ENCODE peak calls at places on chromosomes 3 and 15, in ten cellular contexts. F, D, P, A, C, Q, W, T, M and B are unnamed samples.

GRCh38 chr3:56421205-56421604 is 47.1 kb downstream of the ERC2 start:
- DNase-seq in M (peak), P (no peak), D (no peak), C (no peak), T (no peak), Q (no peak), A (no peak), F (no peak), W (peak), B (no peak)

GRCh38 chr3:123329636-123330340 is 119.1 kb downstream of the ADCY5 start:
- DNase-seq in P (peak), C (no peak), A (no peak), T (no peak), Q (no peak), W (no peak), M (no peak), D (no peak), F (no peak), B (no peak)

GRCh38 chr3:138781012-138781470 is 53.7 kb downstream of the PIK3CB start:
- DNase-seq in T (no peak), P (no peak), D (peak), Q (no peak), C (no peak), A (no peak), W (no peak), F (no peak), M (no peak), B (peak)

GRCh38 chr15:63915209-63915887 is 81.6 kb upstream of the HERC1 start:
- DNase-seq in A (no peak), W (no peak), Q (no peak), F (no peak), C (no peak), P (no peak), M (no peak), D (no peak), T (no peak), B (no peak)

GRCh38 chr3:54564374-54564925 is 363.4 kb downstream of the LRTM1 start:
- DNase-seq in P (no peak), W (no peak), A (no peak), T (no peak), C (no peak), F (no peak), D (no peak), M (no peak), Q (no peak), B (no peak)

GRCh38 chr3:42590989-42591756 is 513 bp downstream of the SS18L2 start:
- DNase-seq in W (no peak), Q (peak), M (no peak), D (peak), A (no peak), F (no peak), C (no peak), T (no peak), P (no peak), B (peak)

GRCh38 chr3:9500108-9501050 is 53.2 kb downstream of the LHFPL4 start:
- DNase-seq in T (no peak), F (no peak), C (no peak), Q (peak), W (peak), D (peak), M (peak), P (peak), A (peak), B (peak)

GRCh38 chr3:89682556-89682955 is 575.1 kb downstream of the EPHA3 start:
- DNase-seq in F (no peak), M (no peak), D (peak), C (no peak), P (no peak), W (no peak), Q (no peak), T (no peak), A (no peak), B (no peak)

GRCh38 chr3:114218578-114219185 is 18.7 kb downstream of the ZNF80 start:
- DNase-seq in D (no peak), Q (no peak), M (no peak), C (no peak), P (no peak), W (no peak), A (no peak), F (no peak), T (no peak), B (no peak)

GRCh38 chr3:113695818-113696645 is at the start of gene USF3:
- DNase-seq in P (peak), M (peak), Q (peak), W (peak), A (no peak), F (peak), T (peak), C (peak), D (peak), B (peak)

GRCh38 chr15:41429003-41429890 is 12.4 kb downstream of the RTF1 start:
- DNase-seq in A (no peak), F (no peak), W (no peak), M (peak), D (no peak), T (no peak), P (no peak), Q (no peak), C (no peak), B (peak)

GRCh38 chr3:185926445-185926844 is 11.4 kb downstream of the TRA2B start:
- DNase-seq in W (no peak), P (no peak), A (no peak), M (no peak), F (no peak), C (no peak), D (no peak), Q (no peak), T (no peak), B (no peak)

GRCh38 chr3:50341537-50341936 is 901 bp upstream of the RASSF1 start:
- DNase-seq in F (no peak), W (no peak), M (no peak), P (no peak), T (no peak), C (no peak), Q (no peak), A (no peak), D (no peak), B (no peak)

GRCh38 chr3:38397320-38397719 is 50.7 kb downstream of the XYLB start:
- DNase-seq in Q (peak), C (no peak), F (no peak), W (no peak), T (no peak), P (no peak), M (peak), A (peak), D (peak), B (peak)

GRCh38 chr3:195817578-195818135 is 5.9 kb upstream of the MUC4 start:
- DNase-seq in T (no peak), Q (no peak), C (no peak), P (no peak), M (no peak), W (no peak), F (no peak), D (no peak), A (no peak), B (no peak)

GRCh38 chr3:53255360-53255774 is 455 bp downstream of the TKT start:
- DNase-seq in C (peak), T (no peak), Q (no peak), P (peak), W (peak), A (peak), D (no peak), F (no peak), M (no peak), B (no peak)

GRCh38 chr3:14425574-14426304 is 23.3 kb downstream of the SLC6A6 start:
- DNase-seq in M (no peak), F (no peak), D (peak), T (no peak), C (no peak), P (no peak), Q (no peak), A (no peak), W (no peak), B (no peak)

GRCh38 chr3:105387122-105387751 is 20.5 kb downstream of the ALCAM start:
- DNase-seq in C (no peak), W (no peak), Q (no peak), P (no peak), D (no peak), A (no peak), T (no peak), M (no peak), F (no peak), B (no peak)

GRCh38 chr3:62607287-62608029 is 234.1 kb upstream of the FEZF2 start:
- DNase-seq in W (no peak), T (no peak), C (no peak), D (peak), P (no peak), F (no peak), M (peak), A (no peak), Q (no peak), B (peak)

GRCh38 chr15:77036537-77037474 is 34.1 kb downstream of the TSPAN3 start:
- DNase-seq in Q (no peak), F (no peak), M (no peak), A (no peak), D (no peak), P (no peak), T (no peak), C (no peak), W (no peak), B (no peak)

GRCh38 chr15:81194723-81195122 is 2.0 kb upstream of the IL16 start:
- DNase-seq in C (no peak), W (no peak), P (no peak), A (no peak), Q (no peak), D (no peak), F (no peak), T (no peak), M (no peak), B (no peak)

GRCh38 chr3:9473496-9473895 is 76.1 kb downstream of the SETD5 start:
- DNase-seq in A (no peak), W (no peak), C (no peak), F (no peak), D (no peak), Q (no peak), M (no peak), T (no peak), P (no peak), B (no peak)